ENCODE peak calls at places on chromosomes 12 and 14, in eight cellular contexts. A, P, W, F, S, H, U and J are unnamed samples.

GRCh38 chr12:53160000-53160399 is 20.5 kb upstream of the ZNF740 start:
- DNase-seq in A (no peak), P (peak; percentile 31), W (peak; percentile 44), F (no peak), S (peak; percentile 15), H (no peak), U (no peak), J (no peak)

GRCh38 chr14:68911594-68912227 is 67.4 kb downstream of the ACTN1 start:
- DNase-seq in A (peak; percentile 91), P (peak; percentile 92), W (peak; percentile 97), F (peak; percentile 83), S (peak; percentile 92), H (peak; percentile 89), U (peak; percentile 54), J (peak; percentile 82)

GRCh38 chr14:75232597-75232996 is 46.0 kb upstream of the FOS start:
- DNase-seq in A (no peak), P (no peak), W (no peak), F (no peak), S (no peak), H (no peak), U (no peak), J (peak; percentile 68)

GRCh38 chr12:1807489-1807888 is 12.9 kb upstream of the LRTM2 start:
- DNase-seq in A (no peak), P (no peak), W (no peak), F (no peak), S (no peak), H (no peak), U (no peak), J (no peak)

GRCh38 chr12:70365398-70365647 is 767 bp upstream of the KCNMB4 start:
- DNase-seq in A (no peak), P (no peak), W (peak; percentile 43), F (no peak), S (no peak), H (no peak), U (no peak), J (no peak)

GRCh38 chr14:95733212-95733611 is 19.3 kb upstream of the TCL1A start:
- DNase-seq in A (no peak), P (no peak), W (no peak), F (no peak), S (no peak), H (no peak), U (no peak), J (no peak)

GRCh38 chr14:80862983-80863382 is 78.6 kb downstream of the CEP128 start:
- DNase-seq in A (peak; percentile 36), P (no peak), W (no peak), F (peak; percentile 20), S (no peak), H (no peak), U (no peak), J (no peak)

GRCh38 chr12:69388371-69388770 is 28.8 kb downstream of the YEATS4 start:
- DNase-seq in A (peak; percentile 71), P (peak; percentile 30), W (no peak), F (peak; percentile 70), S (no peak), H (peak; percentile 53), U (peak; percentile 34), J (peak; percentile 25)

GRCh38 chr12:67457136-67457535 is 188.0 kb downstream of the CAND1 start:
- DNase-seq in A (no peak), P (no peak), W (no peak), F (peak; percentile 42), S (no peak), H (no peak), U (no peak), J (no peak)

GRCh38 chr14:35121026-35121886 is 534 bp downstream of the PPP2R3C start:
- DNase-seq in A (no peak), P (no peak), W (no peak), F (peak; percentile 51), S (no peak), H (peak; percentile 9), U (no peak), J (no peak)

GRCh38 chr14:35121887-35122695 is at the start of the genes PPP2R3C and PRORP:
- DNase-seq in A (peak; percentile 98), P (peak; percentile 84), W (peak; percentile 98), F (peak; percentile 94), S (peak; percentile 93), H (peak; percentile 91), U (peak; percentile 93), J (peak; percentile 97)

GRCh38 chr14:35123388-35123703 is 994 bp downstream of the PRORP start:
- DNase-seq in A (no peak), P (no peak), W (no peak), F (peak; percentile 18), S (no peak), H (no peak), U (no peak), J (no peak)

GRCh38 chr14:35124127-35124526 is 1.8 kb downstream of the PRORP start:
- DNase-seq in A (no peak), P (no peak), W (no peak), F (no peak), S (no peak), H (peak; percentile 0), U (no peak), J (no peak)

GRCh38 chr14:35122696-35123387 is 490 bp downstream of the PRORP start:
- DNase-seq in A (peak; percentile 41), P (peak; percentile 10), W (peak; percentile 58), F (peak; percentile 71), S (no peak), H (peak; percentile 62), U (no peak), J (peak; percentile 34)
- TF ChIP-seq EZH2phosphoT487 in A (no peak), P (no peak), W (no peak), F (no peak), S (no peak), H (no peak), U (no peak), J (no peak)

DNA sequence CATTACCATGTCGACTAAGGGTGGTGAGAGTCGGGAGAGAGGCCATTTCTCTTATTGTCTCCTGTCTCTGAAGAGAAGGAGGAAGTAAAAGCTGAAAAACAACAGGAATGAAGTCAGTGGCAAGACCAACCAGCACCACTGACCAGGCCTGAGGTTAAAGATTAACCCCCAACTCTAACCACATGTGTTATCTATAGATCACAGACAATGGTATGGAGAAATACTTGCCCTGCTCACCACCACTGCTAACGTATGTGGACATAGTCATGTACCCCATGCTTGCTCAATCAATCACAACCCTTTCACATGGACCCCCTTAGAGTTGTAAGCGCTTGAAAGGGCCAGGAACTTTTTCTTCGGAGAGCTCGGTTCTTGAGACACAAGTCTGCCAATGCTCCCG is 690.9 kb upstream of the LMO3 start:
- DNase-seq in A (no peak), P (no peak), W (no peak), F (no peak), S (no peak), H (no peak), U (no peak), J (no peak)
- TF ChIP-seq EZH2phosphoT487 in A (no peak), P (no peak), W (no peak), F (no peak), S (no peak), H (no peak), U (no peak), J (no peak)

DNA sequence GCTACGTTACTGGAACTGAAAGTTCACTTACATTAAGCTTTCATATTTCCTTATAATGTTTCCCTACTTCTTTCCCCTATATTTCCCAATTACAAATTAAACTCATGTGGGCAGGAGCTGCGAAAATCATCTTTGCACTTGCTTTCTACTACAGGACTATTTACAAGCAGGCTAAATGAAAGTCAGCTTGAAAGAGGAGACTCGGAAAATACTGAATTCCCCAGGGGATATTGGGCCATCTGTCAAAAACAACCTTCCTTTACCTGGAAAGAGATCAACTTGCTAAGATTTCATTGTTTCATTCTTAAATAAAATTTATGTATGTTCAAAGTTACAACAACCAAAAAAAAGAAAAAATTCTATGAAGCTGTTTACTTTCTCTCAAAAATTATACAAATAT is 92.8 kb upstream of the BBS10 start:
- DNase-seq in A (no peak), P (no peak), W (no peak), F (no peak), S (no peak), H (no peak), U (no peak), J (no peak)
- TF ChIP-seq EZH2phosphoT487 in A (no peak), P (no peak), W (no peak), F (no peak), S (no peak), H (no peak), U (no peak), J (no peak)

GRCh38 chr14:55849833-55850232 is 268.4 kb upstream of the PELI2 start:
- DNase-seq in A (no peak), P (no peak), W (no peak), F (peak; percentile 10), S (no peak), H (no peak), U (no peak), J (no peak)

GRCh38 chr14:55848964-55849363 is 269.0 kb downstream of the KTN1 start:
- DNase-seq in A (no peak), P (no peak), W (no peak), F (no peak), S (no peak), H (no peak), U (no peak), J (no peak)

GRCh38 chr14:55851961-55852360 is 266.2 kb upstream of the PELI2 start:
- DNase-seq in A (no peak), P (no peak), W (no peak), F (peak; percentile 14), S (no peak), H (no peak), U (no peak), J (no peak)

GRCh38 chr14:55851301-55851700 is 266.9 kb upstream of the PELI2 start:
- DNase-seq in A (no peak), P (no peak), W (no peak), F (peak; percentile 14), S (peak; percentile 67), H (no peak), U (no peak), J (no peak)

DNA sequence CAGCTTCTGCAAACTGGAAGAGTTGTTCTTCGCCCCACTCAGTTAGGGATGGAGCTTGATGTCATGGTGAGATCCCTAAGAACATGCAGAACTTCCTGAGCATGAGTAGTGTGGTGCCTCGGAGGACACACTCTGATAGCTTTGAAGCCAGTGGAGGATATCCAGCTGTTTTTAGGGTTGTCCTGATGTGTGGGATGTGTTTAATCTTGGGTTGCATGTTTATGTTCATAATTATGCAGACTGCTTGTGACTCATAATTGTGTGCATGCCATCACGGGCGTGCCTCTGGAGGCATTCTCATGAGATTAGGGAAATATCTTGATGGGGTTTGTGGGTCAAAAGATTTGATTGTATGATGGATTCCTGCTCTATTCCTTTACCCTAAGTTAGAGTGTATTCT is 267.4 kb upstream of the PELI2 start:
- DNase-seq in A (peak; percentile 80), P (no peak), W (no peak), F (peak; percentile 73), S (no peak), H (no peak), U (no peak), J (no peak)
- TF ChIP-seq EZH2phosphoT487 in A (no peak), P (no peak), W (no peak), F (no peak), S (no peak), H (no peak), U (no peak), J (no peak)

DNA sequence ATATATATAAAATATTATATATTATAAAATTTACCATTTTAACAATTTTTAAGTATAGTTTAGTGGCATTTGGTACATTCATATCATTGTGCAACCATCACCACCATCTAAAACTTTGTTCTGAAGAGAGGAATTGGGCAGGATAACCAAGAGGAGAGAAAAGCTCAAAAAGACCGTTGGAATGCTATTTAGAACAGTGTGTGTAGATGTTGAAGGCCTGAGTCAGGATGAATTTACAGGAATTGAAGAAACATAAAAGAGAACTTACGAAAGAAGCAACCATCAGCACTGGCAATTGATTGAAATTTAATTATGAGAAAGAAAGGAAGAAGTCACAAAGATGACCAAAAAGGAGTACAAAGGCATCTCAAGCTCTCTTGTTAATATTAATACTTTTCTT is 196.9 kb upstream of the PWP1 start:
- DNase-seq in A (no peak), P (no peak), W (no peak), F (peak; percentile 52), S (no peak), H (no peak), U (no peak), J (no peak)
- TF ChIP-seq EZH2phosphoT487 in A (no peak), P (no peak), W (no peak), F (no peak), S (no peak), H (no peak), U (no peak), J (no peak)